ENCODE peak calls at places on chromosomes 4 and X, in eight cellular contexts. C is effector memory CD8-positive, alpha-beta T cell; L is stimulated activated CD4-positive, alpha-beta T cell treated with anti-CD3 and anti-CD28 coated beads, Interleukin-4, amount 100 ng/mL, for 4 hours; Q is head of caudate nucleus; X is germinal center; I is stimulated activated CD8-positive, alpha-beta memory T cell treated with anti-CD3 and anti-CD28 coated beads, Interleukin-15, amount 100 ng/mL, for 24 hours; M is iris pigment epithelial cell; E is CD8-positive, alpha-beta memory T cell. H is an unnamed sample.

GRCh38 chr4:1356181-1356998 is 9.4 kb downstream of the UVSSA start:
- DNase-seq in L (peak; percentile 45), C (peak; percentile 24), E (peak; percentile 63), Q (peak; percentile 89), X (peak; percentile 47), I (no peak), M (peak; percentile 52), H (no peak)

GRCh38 chr4:86250006-86250405 is 109.8 kb downstream of the MAPK10 start:
- DNase-seq in Q (no peak), C (no peak), M (no peak), I (no peak), X (no peak), L (no peak), E (no peak), H (no peak)

GRCh38 chr4:108342325-108342986 is 173.7 kb upstream of the LEF1 start:
- DNase-seq in C (peak; percentile 1), E (no peak), Q (no peak), M (no peak), X (no peak), L (no peak), I (no peak), H (no peak)

GRCh38 chr4:161728929-161729328 is 434.9 kb downstream of the FSTL5 start:
- DNase-seq in Q (no peak), M (no peak), X (no peak), I (no peak), C (no peak), E (no peak), L (no peak), H (no peak)

GRCh38 chrX:19303216-19303880 is 40.4 kb upstream of the PDHA1 start:
- DNase-seq in C (no peak), E (no peak), X (no peak), Q (no peak), L (no peak), M (peak; percentile 52), I (no peak), H (no peak)

GRCh38 chr4:138488527-138488926 is 246.4 kb upstream of the SLC7A11 start:
- DNase-seq in Q (no peak), I (no peak), M (peak; percentile 55), L (no peak), C (no peak), X (no peak), E (no peak), H (no peak)

GRCh38 chrX:110167952-110168451 is 149.9 kb downstream of the AMMECR1 start:
- DNase-seq in X (peak; percentile 42), L (peak; percentile 36), E (peak; percentile 65), M (no peak), I (no peak), C (peak; percentile 40), Q (peak; percentile 67), H (peak; percentile 14)

GRCh38 chrX:154378059-154378798 is 866 bp upstream of the EMD start:
- DNase-seq in L (no peak), E (peak; percentile 71), C (no peak), I (peak; percentile 72), Q (peak; percentile 73), M (no peak), X (peak; percentile 87), H (peak; percentile 95)

GRCh38 chrX:45912316-45912715 is 632.9 kb downstream of the ZNF674 start:
- DNase-seq in L (no peak), M (no peak), Q (no peak), X (no peak), I (no peak), C (no peak), E (no peak), H (no peak)

GRCh38 chr4:159191989-159192388 is 89.1 kb downstream of the RAPGEF2 start:
- DNase-seq in I (no peak), L (no peak), Q (no peak), X (no peak), M (peak; percentile 87), E (no peak), C (no peak), H (no peak)

GRCh38 chr4:184282251-184282713 is 64.6 kb upstream of the ENPP6 start:
- DNase-seq in X (no peak), Q (no peak), L (peak; percentile 21), C (peak; percentile 32), I (no peak), E (peak; percentile 74), M (no peak), H (peak; percentile 29)